ENCODE peak calls at places on chromosomes 5 and 9, in five cellular contexts. X is sigmoid colon, B is RWPE2, T is AG04450, E is cardiac fibroblast. R is an unnamed sample.

GRCh38 chr9:72583370-72583769 is 62.0 kb downstream of the TMC1 start:
- DNase-seq in B (no peak), X (no peak), E (no peak), T (no peak), R (no peak)

GRCh38 chr5:122192883-122193496 is 63.6 kb downstream of the ZNF474 start:
- DNase-seq in T (peak; percentile 41), X (no peak), E (peak; percentile 81), B (no peak), R (peak; percentile 76)

GRCh38 chr5:176167800-176168199 is 70.4 kb upstream of the SIMC1 start:
- DNase-seq in E (peak; percentile 9), X (no peak), T (no peak), B (no peak), R (no peak)

GRCh38 chr5:32713396-32714381 is 2.6 kb downstream of the NPR3 start:
- DNase-seq in B (no peak), X (peak; percentile 69), E (peak; percentile 53), T (no peak), R (no peak)

GRCh38 chr5:33275921-33276705 is 164.7 kb upstream of the TARS1 start:
- DNase-seq in B (no peak), X (no peak), E (no peak), T (no peak), R (peak; percentile 53)

GRCh38 chr5:137206030-137206715 is 293.0 kb downstream of the SPOCK1 start:
- DNase-seq in X (no peak), E (peak; percentile 50), T (no peak), B (no peak), R (no peak)

GRCh38 chr5:112921833-112922817 is at the start of gene REEP5:
- DNase-seq in E (peak; percentile 69), T (no peak), X (peak; percentile 90), B (peak; percentile 88), R (peak; percentile 78)

GRCh38 chr5:74766348-74766886 is 500 bp downstream of the GFM2 start:
- DNase-seq in B (no peak), X (no peak), T (no peak), E (peak; percentile 74), R (peak; percentile 72)

GRCh38 chr5:128536229-128536860 is 1.7 kb downstream of the FBN2 start:
- DNase-seq in T (no peak), B (no peak), E (peak; percentile 8), X (no peak), R (peak; percentile 33)

GRCh38 chr5:151570058-151570457 is 21.1 kb downstream of the FAT2 start:
- DNase-seq in X (no peak), E (no peak), T (no peak), B (no peak), R (no peak)

GRCh38 chr9:114049453-114050225 is 28.5 kb downstream of the AMBP start:
- DNase-seq in E (no peak), B (no peak), X (peak; percentile 45), T (no peak), R (no peak)

GRCh38 chr9:114048533-114049452 is 29.3 kb downstream of the AMBP start:
- DNase-seq in T (no peak), B (no peak), X (peak; percentile 45), E (no peak), R (no peak)

GRCh38 chr9:114046237-114046755 is 31.8 kb downstream of the AMBP start:
- DNase-seq in B (no peak), T (no peak), X (no peak), E (no peak), R (no peak)

GRCh38 chr9:114046876-114047275 is 31.2 kb downstream of the AMBP start:
- DNase-seq in X (no peak), T (no peak), B (no peak), E (peak; percentile 18), R (peak; percentile 50)

GRCh38 chr9:114047717-114048116 is 30.4 kb downstream of the AMBP start:
- DNase-seq in B (no peak), X (peak; percentile 19), T (no peak), E (peak; percentile 14), R (no peak)
- TF ChIP-seq CTCF in B (no peak), X (no peak), T (peak; percentile 40), E (peak; percentile 42), R (peak; percentile 36)

GRCh38 chr5:9601055-9601739 is 29.0 kb downstream of the TAS2R1 start:
- DNase-seq in X (no peak), T (no peak), B (no peak), E (no peak), R (no peak)
- H3K4me3 ChIP-seq in X (no peak overlapping the region), T (no peak overlapping the region), B (no peak overlapping the region), E (no peak overlapping the region), R (no peak overlapping the region)

GRCh38 chr9:126206099-126206498 is 120.5 kb upstream of the MVB12B start:
- DNase-seq in E (no peak), X (no peak), T (no peak), B (no peak), R (no peak)

GRCh38 chr9:126204197-126204596 is 122.4 kb upstream of the MVB12B start:
- DNase-seq in X (no peak), T (no peak), B (no peak), E (no peak), R (no peak)

GRCh38 chr9:126205260-126205659 is 121.4 kb upstream of the MVB12B start:
- DNase-seq in X (no peak), B (no peak), T (no peak), E (no peak), R (no peak)

GRCh38 chr9:126204708-126205225 is 121.9 kb upstream of the MVB12B start:
- DNase-seq in E (no peak), B (no peak), T (no peak), X (no peak), R (no peak)

DNA sequence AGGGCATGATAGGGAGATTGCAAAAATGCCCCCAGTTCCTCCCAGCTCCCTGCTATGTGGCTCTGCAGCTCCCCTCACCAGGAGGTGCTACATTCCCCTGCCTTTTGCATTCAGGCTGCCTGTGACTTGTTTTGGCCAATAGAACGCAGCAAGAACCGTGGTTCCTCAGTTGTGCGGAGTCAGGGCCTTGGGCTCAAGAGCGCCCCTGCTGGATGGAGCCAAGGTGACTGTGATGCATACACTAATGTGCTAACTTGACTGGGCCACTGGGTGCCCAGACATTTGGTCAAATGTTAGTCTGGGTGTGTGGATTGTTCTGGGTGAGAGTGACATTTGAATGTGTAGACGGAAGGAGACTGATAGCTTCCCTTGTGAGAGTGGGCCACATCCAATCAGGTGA is 123.3 kb upstream of the MVB12B start:
- DNase-seq in B (no peak), X (no peak), E (no peak), T (no peak), R (no peak)
- TF ChIP-seq CTCF in B (no peak), X (no peak), E (no peak), T (peak; percentile 5), R (peak; percentile 11)

DNA sequence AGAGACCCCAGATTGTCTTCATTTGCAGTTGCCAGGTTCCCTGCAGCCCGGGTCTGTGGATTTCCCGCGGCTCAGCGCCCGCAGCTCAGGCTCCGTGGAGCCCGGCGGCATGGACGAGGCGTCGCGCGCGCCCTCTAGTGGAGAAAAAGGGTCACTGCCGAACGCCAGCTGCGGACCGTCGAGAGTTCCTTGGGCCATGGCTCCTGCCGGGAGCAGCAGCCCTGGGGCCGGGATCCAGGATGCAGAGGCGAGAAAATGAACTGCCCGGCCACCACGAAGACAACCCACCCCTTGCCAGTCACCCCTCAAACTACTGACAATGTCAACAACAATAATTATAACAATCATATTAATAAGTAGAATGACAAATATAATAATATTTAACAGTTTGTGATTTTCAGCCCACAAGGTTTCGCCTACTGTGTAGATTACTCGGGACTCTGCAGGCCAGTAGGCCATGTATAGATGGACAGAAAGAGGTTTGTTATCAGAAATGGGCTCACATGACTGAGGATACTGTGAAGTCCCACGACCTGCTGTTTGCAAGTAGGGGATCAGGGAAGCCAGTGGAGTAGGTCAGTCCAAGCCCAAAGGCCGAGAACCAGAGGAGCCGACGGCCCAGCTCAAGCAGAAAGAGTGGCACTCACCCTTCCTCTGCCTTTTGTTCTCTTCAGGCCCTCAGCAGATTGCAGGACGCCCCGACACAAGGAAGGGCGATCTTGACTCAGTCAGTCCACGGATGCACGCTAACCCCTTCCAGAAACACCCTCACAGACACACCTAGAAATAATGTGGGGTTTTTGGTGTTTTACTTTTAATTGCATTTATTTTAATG is 43.1 kb downstream of the BOD1 start:
- DNase-seq in X (peak; percentile 84), B (no peak), E (peak; percentile 73), T (no peak), R (peak; percentile 58)
- H3K4me3 ChIP-seq in X (no peak overlapping the region), B (no peak overlapping the region), E (no peak overlapping the region), T (no peak overlapping the region), R (peak overlapping the region; percentile 40)

GRCh38 chr9:78769684-78770083 is 472.8 kb downstream of the PSAT1 start:
- DNase-seq in T (no peak), X (no peak), E (no peak), B (no peak), R (no peak)
- TF ChIP-seq CTCF in T (no peak), X (no peak), E (no peak), B (no peak), R (no peak)

GRCh38 chr5:116553366-116553765 is 21.3 kb downstream of the SEMA6A start:
- DNase-seq in T (no peak), B (no peak), E (no peak), X (no peak), R (no peak)
- H3K4me3 ChIP-seq in T (no peak overlapping the region), B (no peak overlapping the region), E (no peak overlapping the region), X (no peak overlapping the region), R (no peak overlapping the region)

DNA sequence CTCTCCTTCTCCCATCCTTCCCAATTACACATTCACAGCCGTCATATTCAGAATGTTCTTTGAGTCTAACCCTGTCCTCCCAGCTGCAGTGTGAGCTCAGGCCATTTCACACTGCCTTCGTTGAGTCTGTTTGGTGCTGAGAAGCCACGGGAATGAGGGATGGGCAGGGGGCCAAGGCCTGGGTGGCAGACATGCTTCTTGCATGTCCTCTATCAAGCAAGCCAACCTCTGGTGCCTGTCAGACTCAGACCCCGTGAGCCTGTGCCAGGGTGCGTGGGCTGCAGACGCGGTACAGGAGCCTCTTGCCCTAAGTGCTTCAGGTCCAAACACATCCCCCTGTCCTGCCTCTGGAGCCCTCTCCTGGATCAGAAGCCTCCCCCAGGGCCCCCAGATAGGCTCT is 46.6 kb upstream of the CDKN2AIPNL start:
- DNase-seq in T (no peak), E (no peak), X (peak; percentile 75), B (peak; percentile 62), R (peak; percentile 58)
- TF ChIP-seq CTCF in T (no peak), E (no peak), X (no peak), B (no peak), R (no peak)

DNA sequence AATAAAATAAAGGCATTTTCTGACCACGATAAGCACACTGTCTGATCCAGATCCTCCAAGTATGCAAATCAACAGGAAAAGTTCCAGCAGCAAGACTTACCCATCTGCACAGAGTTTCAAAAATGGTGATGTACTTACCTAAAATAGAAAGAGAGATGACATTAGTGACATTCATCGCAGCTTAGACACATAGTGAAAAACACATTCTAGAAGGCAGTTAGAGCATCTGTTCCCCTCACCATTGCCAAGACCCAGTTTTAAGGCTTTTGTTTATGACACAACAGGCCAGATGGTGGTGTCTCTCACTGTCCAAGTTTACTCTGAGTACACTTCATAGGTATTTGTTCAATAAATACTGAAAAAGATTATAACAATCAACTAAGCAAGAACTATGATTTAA is 207.7 kb downstream of the PDE4D start:
- DNase-seq in X (no peak), E (peak; percentile 45), T (no peak), B (no peak), R (peak; percentile 43)
- H3K4me3 ChIP-seq in X (no peak overlapping the region), E (no peak overlapping the region), T (no peak overlapping the region), B (no peak overlapping the region), R (no peak overlapping the region)

DNA sequence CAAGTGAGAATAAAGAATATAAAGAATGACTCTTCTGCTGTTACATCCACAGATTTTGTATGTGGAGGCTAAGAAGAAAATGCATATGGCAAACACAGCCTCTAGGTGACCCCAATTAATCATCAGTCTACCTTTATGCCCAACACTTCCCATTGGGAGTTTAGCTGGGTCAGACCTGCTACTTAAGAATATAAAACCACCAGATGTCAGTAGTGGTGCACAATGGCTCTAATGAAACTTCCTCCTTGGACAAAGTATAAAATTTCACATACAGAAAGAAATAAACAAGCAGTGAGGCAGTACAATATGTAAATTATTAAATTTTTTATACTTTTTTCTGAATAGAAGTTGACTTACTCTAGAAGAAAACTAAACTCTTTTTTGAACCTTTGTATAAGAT is 539.9 kb downstream of the BRINP1 start:
- DNase-seq in B (no peak), T (no peak), X (no peak), E (no peak), R (peak; percentile 7)
- TF ChIP-seq CTCF in B (peak; percentile 55), T (no peak), X (peak; percentile 14), E (no peak), R (peak; percentile 18)

R was measured in fibroblast of villous mesenchyme.